ENCODE peak calls at places on chromosomes 12 and 14, in seven cellular contexts. M is left colon; O is activated CD8-positive, alpha-beta T cell treated with anti-CD3 and anti-CD28 coated beads, Interleukin-2, amount 10 ng/mL, durations not matched to agents 7 days and 5 days; G is kidney tubule cell; X is aorta; N is effector memory CD8-positive, alpha-beta T cell; T is non-pigmented ciliary epithelial cell. U is an unnamed sample.

GRCh38 chr12:1093166-1093751 is 102.2 kb downstream of the ERC1 start:
- DNase-seq in M (no peak), O (peak; percentile 65), G (peak; percentile 53), X (no peak), N (peak; percentile 28), T (no peak), U (peak; percentile 46)

GRCh38 chr14:71138236-71139057 is 231.2 kb downstream of the PCNX1 start:
- DNase-seq in M (no peak), O (no peak), G (no peak), X (no peak), N (no peak), T (no peak), U (no peak)

GRCh38 chr14:101017209-101017608 is 113.7 kb upstream of the RTL1 start:
- DNase-seq in M (no peak), O (peak; percentile 9), G (no peak), X (no peak), N (no peak), T (no peak), U (no peak)

GRCh38 chr14:106843376-106843775 is 1317.0 kb downstream of the TMEM121 start:
- DNase-seq in M (no peak), O (no peak), G (no peak), X (no peak), N (no peak), T (no peak), U (no peak)

GRCh38 chr12:94643585-94643984 is 6.8 kb downstream of the TMCC3 start:
- DNase-seq in M (no peak), O (no peak), G (no peak), X (no peak), N (no peak), T (no peak), U (no peak)

GRCh38 chr14:77158175-77158908 is 16.8 kb upstream of the ZDHHC22 start:
- DNase-seq in M (no peak), O (no peak), G (peak; percentile 47), X (peak; percentile 83), N (no peak), T (no peak), U (peak; percentile 82)

GRCh38 chr14:50045039-50045711 is 71.2 kb downstream of the VCPKMT start:
- DNase-seq in M (peak; percentile 95), O (peak; percentile 91), G (peak; percentile 92), X (peak; percentile 90), N (peak; percentile 55), T (no peak), U (peak; percentile 96)

GRCh38 chr12:18502422-18502821 is 235.4 kb downstream of the PLCZ1 start:
- DNase-seq in M (no peak), O (no peak), G (no peak), X (no peak), N (no peak), T (no peak), U (no peak)

GRCh38 chr12:7017870-7018349 is 366 bp downstream of the LPCAT3 start:
- DNase-seq in M (no peak), O (no peak), G (no peak), X (no peak), N (peak; percentile 18), T (no peak), U (no peak)

GRCh38 chr14:63672417-63673180 is 30.9 kb upstream of the WDR89 start:
- DNase-seq in M (no peak), O (no peak), G (peak; percentile 88), X (no peak), N (no peak), T (no peak), U (no peak)

GRCh38 chr12:15180975-15181683 is 40.1 kb downstream of the RERG start:
- DNase-seq in M (no peak), O (no peak), G (no peak), X (no peak), N (no peak), T (no peak), U (no peak)

GRCh38 chr14:94267352-94267751 is 25.7 kb downstream of the SERPINA10 start:
- DNase-seq in M (no peak), O (no peak), G (no peak), X (no peak), N (no peak), T (no peak), U (no peak)

GRCh38 chr14:78450945-78451344 is 280.8 kb downstream of the NRXN3 start:
- DNase-seq in M (no peak), O (no peak), G (no peak), X (no peak), N (no peak), T (no peak), U (no peak)